ENCODE peak calls at places on chromosomes 11 and 22, in eight cellular contexts. T is uterus; C is body of pancreas; O is tibial nerve; S is Peyer's patch; A is heart left ventricle; W is esophagus muscularis mucosa; U is naive thymus-derived CD4-positive, alpha-beta T cell. D is an unnamed sample. For H3K9me3 and H3K4me1, the result is how much of the 10 kb centered on the place peaks cover.

GRCh38 chr11:120228794-120229384 is 11.1 kb upstream of the POU2F3 start:
- DNase-seq in A (no peak), S (no peak), C (no peak), T (no peak), W (no peak), O (no peak), U (no peak), D (no peak)

GRCh38 chr11:119339581-119340334 is 925 bp downstream of the C1QTNF5 start:
- DNase-seq in T (peak), S (no peak), A (peak), W (no peak), U (no peak), O (no peak), C (peak), D (peak)

GRCh38 chr11:43947003-43947500 is 4.6 kb downstream of the C11orf96 start:
- DNase-seq in C (no peak), O (no peak), S (no peak), T (peak), A (no peak), U (no peak), W (no peak), D (peak)

GRCh38 chr11:37320921-37321320 is 722.9 kb upstream of the RAG2 start:
- DNase-seq in T (no peak), W (no peak), S (no peak), U (no peak), C (no peak), O (no peak), A (no peak), D (no peak)

GRCh38 chr22:36680038-36680437 is 23.5 kb downstream of the CACNG2 start:
- DNase-seq in A (no peak), T (no peak), S (no peak), W (no peak), O (no peak), U (no peak), C (no peak), D (no peak)

GRCh38 chr11:71364176-71364671 is 84.0 kb downstream of the DHCR7 start:
- DNase-seq in O (no peak), C (peak), A (no peak), T (no peak), S (no peak), U (no peak), W (no peak), D (no peak)

GRCh38 chr22:35837328-35837727 is 119.7 kb downstream of the APOL5 start:
- DNase-seq in W (no peak), O (no peak), U (no peak), C (no peak), A (no peak), T (no peak), S (no peak), D (no peak)

GRCh38 chr11:111500481-111500880 is 11.7 kb downstream of the BTG4 start:
- DNase-seq in W (no peak), S (no peak), O (no peak), U (no peak), T (no peak), C (no peak), A (no peak), D (no peak)

DNA sequence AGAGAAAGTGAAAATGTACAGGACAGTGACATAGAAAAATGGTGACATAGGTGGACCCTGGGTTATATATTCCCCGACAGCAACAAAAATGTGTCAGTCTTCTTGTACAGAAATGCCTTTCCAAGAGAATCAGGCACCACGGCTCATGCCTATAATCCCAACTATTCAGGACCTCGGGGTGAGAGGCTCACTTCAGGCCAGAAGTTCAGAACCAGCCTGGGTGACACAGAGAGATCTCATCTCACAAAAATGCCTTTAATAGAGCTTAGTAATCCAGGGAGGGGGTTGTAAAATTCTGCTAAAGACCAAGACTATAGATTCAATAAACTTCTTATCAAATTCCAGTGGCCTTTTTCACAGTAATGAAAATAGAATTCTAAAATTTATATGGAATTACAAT is 10.7 kb downstream of the ZNF195 start:
- DNase-seq in S (no peak), W (no peak), U (no peak), O (no peak), C (no peak), T (no peak), A (no peak), D (no peak)
- H3K9me3 ChIP-seq in S (under half), W (under half), U (under half), O (under half), C (under half), T (under half), A (under half), D (under half)

DNA sequence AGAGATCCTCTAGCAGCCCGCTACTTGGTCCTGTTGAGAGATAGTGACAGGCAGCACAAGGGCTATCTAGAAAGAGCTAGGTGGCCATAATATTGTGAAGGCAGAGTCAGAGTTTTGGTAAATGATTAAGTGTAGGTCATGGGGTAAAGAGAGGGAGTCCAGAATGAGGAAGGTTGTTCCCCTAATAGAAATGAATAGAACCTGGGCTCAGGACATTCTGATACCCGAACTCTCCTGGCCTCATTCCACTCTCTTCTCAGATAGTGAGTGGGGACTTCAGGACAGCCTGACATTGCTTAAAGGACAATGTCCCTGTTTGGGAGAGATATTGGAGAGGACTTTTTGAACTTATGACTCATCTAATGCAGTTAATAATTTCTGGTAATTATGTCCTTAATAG is 20.6 kb downstream of the SLC5A1 start:
- DNase-seq in U (no peak), T (no peak), C (no peak), A (no peak), W (no peak), S (no peak), O (no peak), D (no peak)
- H3K4me1 ChIP-seq in U (under half), T (under half), C (under half), A (under half), W (under half), S (under half), O (under half), D (under half)

GRCh38 chr22:37696657-37697539 is at the start of gene TRIOBP:
- DNase-seq in S (peak), A (peak), O (peak), T (peak), W (peak), U (peak), C (peak), D (peak)
- H3K4me3 ChIP-seq in S (no peak), A (peak), O (no peak), T (no peak), W (peak), U (no peak), C (no peak), D (no peak)

GRCh38 chr11:50246699-50247098 is 214.0 kb downstream of the OR4C45 start:
- DNase-seq in C (no peak), S (no peak), O (no peak), U (no peak), T (no peak), W (no peak), A (no peak), D (no peak)
- H3K9me3 ChIP-seq in C (under half), S (under half), O (under half), U (under half), T (under half), W (under half), A (under half), D (under half)

DNA sequence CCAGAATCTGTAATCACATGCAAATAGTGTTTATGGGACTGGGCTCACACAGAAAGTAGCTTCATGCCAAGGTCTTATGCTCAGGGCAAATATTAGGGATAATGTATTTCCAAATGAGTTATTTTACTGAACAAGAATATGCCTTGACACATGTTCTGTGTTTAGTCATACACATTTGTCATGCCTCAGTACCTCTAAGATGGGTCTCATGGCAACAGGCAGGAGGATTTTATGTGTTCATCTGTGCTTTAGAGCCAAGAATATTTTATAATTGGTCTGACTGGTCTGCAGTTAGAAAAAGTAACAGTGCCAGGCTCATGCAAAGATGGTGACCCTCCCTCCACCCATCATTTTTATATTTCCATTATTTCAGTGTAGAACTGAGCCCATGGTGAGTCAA is 49.1 kb downstream of the JAM3 start:
- DNase-seq in T (no peak), S (no peak), A (no peak), C (no peak), W (no peak), O (no peak), U (no peak), D (no peak)
- H3K4me1 ChIP-seq in T (under half), S (under half), A (under half), C (under half), W (half or more), O (under half), U (under half), D (under half)

DNA sequence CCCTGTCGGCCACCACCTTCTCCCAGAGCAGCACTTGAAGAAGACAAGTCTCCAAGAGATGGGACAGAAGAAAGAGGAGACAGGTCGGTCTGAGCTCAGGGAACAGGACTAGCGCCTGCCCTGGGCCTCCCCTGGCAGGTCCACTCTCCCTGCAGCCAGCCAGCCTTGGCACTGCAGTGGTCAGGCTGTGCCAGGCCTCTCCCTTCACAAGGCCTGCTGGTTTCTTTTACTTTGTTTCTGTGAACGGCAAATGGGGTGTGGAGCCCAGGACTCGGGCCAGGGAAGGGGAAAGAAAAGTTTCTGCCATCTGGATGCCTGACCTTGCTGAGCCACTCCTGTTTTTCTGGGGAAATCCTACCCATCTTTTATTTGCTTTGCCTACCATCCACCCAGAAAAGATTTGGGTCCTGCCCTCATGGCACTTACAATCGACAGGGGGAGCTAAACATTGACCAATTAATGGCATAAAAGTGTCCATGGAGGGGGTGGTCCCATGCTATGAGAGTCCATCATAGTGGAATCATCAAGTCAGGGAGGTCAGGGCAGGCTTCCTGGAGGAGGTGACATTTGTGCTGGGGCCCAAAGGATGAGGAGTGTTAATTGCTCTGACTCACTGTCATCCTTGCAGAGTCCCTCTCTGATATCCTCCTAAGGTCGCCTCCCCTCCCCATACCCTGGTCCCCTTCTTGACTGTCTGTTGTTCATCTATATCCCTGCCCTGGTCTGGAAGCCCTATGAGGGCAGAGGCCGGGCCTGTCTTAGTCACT is 65.2 kb downstream of the NFAM1 start:
- DNase-seq in W (no peak), T (peak), C (peak), O (no peak), S (no peak), U (no peak), A (peak), D (no peak)
- H3K4me3 ChIP-seq in W (no peak), T (no peak), C (no peak), O (no peak), S (no peak), U (no peak), A (no peak), D (no peak)

GRCh38 chr11:41675205-41675604 is 215.8 kb upstream of the LRRC4C start:
- DNase-seq in O (no peak), S (no peak), A (no peak), C (no peak), U (no peak), T (no peak), W (no peak), D (no peak)
- H3K9me3 ChIP-seq in O (under half), S (under half), A (under half), C (under half), U (under half), T (under half), W (under half), D (under half)

GRCh38 chr11:57787920-57788716 is 26.5 kb downstream of the CTNND1 start:
- DNase-seq in T (no peak), O (no peak), C (no peak), A (no peak), S (no peak), W (no peak), U (no peak), D (no peak)
- H3K4me1 ChIP-seq in T (under half), O (half or more), C (half or more), A (half or more), S (under half), W (half or more), U (under half), D (under half)

DNA sequence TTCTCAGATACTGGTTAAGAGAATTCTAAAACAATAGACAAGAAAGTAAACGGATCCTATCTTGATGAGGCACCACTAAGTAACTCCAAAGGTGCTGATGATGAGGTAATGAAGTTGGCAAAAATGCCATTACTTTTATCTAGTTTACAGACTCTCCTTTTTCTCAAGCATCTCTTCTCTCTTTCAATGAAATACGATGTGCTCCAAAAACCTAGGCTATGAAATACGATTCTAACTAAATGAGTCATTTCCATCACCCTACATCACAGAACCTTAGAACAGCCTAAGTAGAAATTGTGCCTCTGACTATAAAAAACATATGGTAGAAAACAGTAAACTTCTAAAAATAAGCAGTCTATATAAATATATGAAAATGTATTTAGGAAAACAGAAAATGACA is 58.9 kb upstream of the ARHGAP32 start:
- DNase-seq in W (no peak), U (no peak), A (no peak), T (no peak), S (no peak), C (no peak), O (no peak), D (no peak)
- H3K4me3 ChIP-seq in W (no peak), U (no peak), A (no peak), T (no peak), S (no peak), C (no peak), O (no peak), D (no peak)

DNA sequence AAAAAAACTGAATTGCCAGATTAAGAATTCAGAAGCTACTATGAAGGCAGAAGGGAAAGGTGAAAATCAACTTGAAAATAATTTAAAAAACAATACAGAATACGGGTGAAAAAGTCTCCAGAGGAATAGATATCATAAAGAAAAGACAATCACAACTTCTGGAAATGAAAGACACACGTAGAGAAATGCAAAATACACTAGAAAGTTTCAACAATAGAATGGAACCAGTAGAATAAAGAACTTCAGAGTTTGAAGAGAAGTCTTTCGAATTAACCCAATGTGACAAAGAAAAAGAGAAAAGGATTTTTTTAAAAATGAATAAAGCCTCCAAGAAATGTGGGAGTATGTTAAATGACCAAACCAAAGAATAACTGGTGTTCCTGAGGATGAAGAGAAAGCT is 263.8 kb upstream of the FAT3 start:
- DNase-seq in T (no peak), C (no peak), W (no peak), O (no peak), U (no peak), A (no peak), S (no peak), D (no peak)
- H3K9me3 ChIP-seq in T (under half), C (under half), W (under half), O (under half), U (under half), A (under half), S (under half), D (under half)